ENCODE peak calls at places on chromosomes 7 and 10, in four cellular contexts. One of them, this sample, is unnamed.

GRCh38 chr7:98137826-98138151 is 31.1 kb downstream of the LMTK2 start:
- DNase-seq in RCC 7860: no peak
- DNase-seq in RKO: no peak
- DNase-seq in neuronal stem cell: no peak
- DNase-seq in this sample: peak

GRCh38 chr10:9869185-9869584 is 1148.5 kb upstream of the CELF2 start:
- DNase-seq in RCC 7860: no peak
- DNase-seq in RKO: no peak
- DNase-seq in neuronal stem cell: no peak
- DNase-seq in this sample: no peak

GRCh38 chr10:96642973-96643372 is 56.2 kb upstream of the TM9SF3 start:
- DNase-seq in RCC 7860: peak
- DNase-seq in RKO: peak
- DNase-seq in neuronal stem cell: peak
- DNase-seq in this sample: peak

GRCh38 chr10:23540401-23540800 is 101.5 kb downstream of the OTUD1 start:
- DNase-seq in RCC 7860: no peak
- DNase-seq in RKO: no peak
- DNase-seq in neuronal stem cell: no peak
- DNase-seq in this sample: no peak

GRCh38 chr10:78843495-78843894 is 225.3 kb upstream of the ZMIZ1 start:
- DNase-seq in RCC 7860: no peak
- DNase-seq in RKO: no peak
- DNase-seq in neuronal stem cell: no peak
- DNase-seq in this sample: no peak

GRCh38 chr10:47252093-47252780 is 47.8 kb upstream of the GDF10 start:
- DNase-seq in RCC 7860: no peak
- DNase-seq in RKO: no peak
- DNase-seq in neuronal stem cell: no peak
- DNase-seq in this sample: no peak

GRCh38 chr10:43595739-43596298 is 10.4 kb upstream of the ZNF485 start:
- DNase-seq in RCC 7860: no peak
- DNase-seq in RKO: no peak
- DNase-seq in neuronal stem cell: no peak
- DNase-seq in this sample: no peak

GRCh38 chr10:58438340-58438739 is 53.1 kb downstream of the TFAM start:
- DNase-seq in RCC 7860: peak
- DNase-seq in RKO: no peak
- DNase-seq in neuronal stem cell: no peak
- DNase-seq in this sample: no peak

GRCh38 chr7:52431082-52431815 is 604.2 kb upstream of the POM121L12 start:
- DNase-seq in RCC 7860: no peak
- DNase-seq in RKO: no peak
- DNase-seq in neuronal stem cell: no peak
- DNase-seq in this sample: no peak

GRCh38 chr7:137953043-137953691 is 48.7 kb downstream of the CREB3L2 start:
- DNase-seq in RCC 7860: peak
- DNase-seq in RKO: no peak
- DNase-seq in neuronal stem cell: no peak
- DNase-seq in this sample: no peak

GRCh38 chr10:133590970-133591359 is 25.6 kb upstream of the SYCE1 start:
- DNase-seq in RCC 7860: no peak
- DNase-seq in RKO: no peak
- DNase-seq in neuronal stem cell: no peak
- DNase-seq in this sample: no peak

GRCh38 chr7:149027560-149028345 is 552 bp downstream of the PDIA4 start:
- DNase-seq in RCC 7860: no peak
- DNase-seq in RKO: peak
- DNase-seq in neuronal stem cell: peak
- DNase-seq in this sample: no peak

GRCh38 chr7:604038-604883 is 84.6 kb upstream of the PDGFA start:
- DNase-seq in RCC 7860: no peak
- DNase-seq in RKO: no peak
- DNase-seq in neuronal stem cell: no peak
- DNase-seq in this sample: peak

GRCh38 chr10:71270301-71270777 is 48.7 kb upstream of the SLC29A3 start:
- DNase-seq in RCC 7860: peak
- DNase-seq in RKO: peak
- DNase-seq in neuronal stem cell: peak
- DNase-seq in this sample: no peak

This sample was measured in memory B cell.